ENCODE peak calls at places on chromosome 6, in nine cellular contexts. K is NCI-H460; S is kidney tubule cell; C is astrocyte; T is left colon; R is PC-3; U is substantia nigra; I is stimulated activated naive B cell treated with anti-CD40 and anti-IgM and Interleukin-4, amounts not matched to agents 10 μg/mL and 1 μg/mL and 100 μg/mL, for 72 hours; G is H7. L is an unnamed sample.

GRCh38 chr6:52517502-52518278 is 59.2 kb downstream of the TRAM2 start:
- DNase-seq in K (peak; percentile 72), S (peak; percentile 88), C (peak; percentile 96), T (peak; percentile 61), R (peak; percentile 92), U (peak; percentile 26), I (no peak), G (peak; percentile 90), L (peak; percentile 76)

GRCh38 chr6:14857501-14857900 is 388.4 kb upstream of the JARID2 start:
- DNase-seq in K (no peak), S (no peak), C (no peak), T (peak; percentile 38), R (no peak), U (no peak), I (peak; percentile 52), G (no peak), L (no peak)

GRCh38 chr6:26045046-26045938 is 41.9 kb upstream of the HFE start:
- DNase-seq in K (no peak), S (peak; percentile 96), C (peak; percentile 84), T (peak; percentile 77), R (peak; percentile 98), U (peak; percentile 66), I (peak; percentile 84), G (no peak), L (peak; percentile 75)

GRCh38 chr6:85490516-85491248 is 40.8 kb downstream of the NT5E start:
- DNase-seq in K (no peak), S (peak; percentile 77), C (peak; percentile 57), T (no peak), R (peak; percentile 77), U (no peak), I (no peak), G (no peak), L (no peak)

GRCh38 chr6:113980937-113981554 is 10.1 kb upstream of the HDAC2 start:
- DNase-seq in K (no peak), S (peak; percentile 26), C (peak; percentile 25), T (no peak), R (peak; percentile 45), U (no peak), I (no peak), G (peak; percentile 64), L (no peak)

GRCh38 chr6:89281779-89282246 is 33.3 kb downstream of the GABRR2 start:
- DNase-seq in K (peak; percentile 17), S (peak; percentile 54), C (peak; percentile 3), T (peak; percentile 30), R (peak; percentile 52), U (no peak), I (peak; percentile 13), G (peak; percentile 89), L (peak; percentile 22)

GRCh38 chr6:44701637-44702101 is 314.2 kb downstream of the CDC5L start:
- DNase-seq in K (no peak), S (no peak), C (peak; percentile 96), T (no peak), R (no peak), U (no peak), I (no peak), G (peak; percentile 47), L (peak; percentile 30)

GRCh38 chr6:22717906-22718305 is 148.5 kb downstream of the HDGFL1 start:
- DNase-seq in K (no peak), S (peak; percentile 35), C (no peak), T (peak; percentile 70), R (peak; percentile 22), U (no peak), I (no peak), G (no peak), L (no peak)

GRCh38 chr6:28648035-28648877 is 122.6 kb downstream of the GPX5 start:
- DNase-seq in K (peak; percentile 83), S (peak; percentile 88), C (peak; percentile 57), T (peak; percentile 12), R (peak; percentile 94), U (peak; percentile 16), I (peak; percentile 54), G (peak; percentile 32), L (peak; percentile 54)

GRCh38 chr6:169328112-169328801 is 74.6 kb upstream of the THBS2 start:
- DNase-seq in K (no peak), S (peak; percentile 42), C (peak; percentile 78), T (no peak), R (no peak), U (no peak), I (no peak), G (no peak), L (no peak)

GRCh38 chr6:84193140-84193708 is 34.2 kb downstream of the CEP162 start:
- DNase-seq in K (no peak), S (peak; percentile 87), C (peak; percentile 90), T (no peak), R (peak; percentile 78), U (no peak), I (no peak), G (no peak), L (no peak)

GRCh38 chr6:22442826-22443225 is 126.5 kb upstream of the HDGFL1 start:
- DNase-seq in K (no peak), S (no peak), C (peak; percentile 29), T (no peak), R (no peak), U (no peak), I (no peak), G (no peak), L (no peak)